ENCODE peak calls at places on chromosome X, in seven cellular contexts. K is CD8-positive, alpha-beta T cell; Y is upper lobe of right lung; C is breast epithelium; Z is AG04450; W is LNCaP clone FGC; Q is activated B cell treated with CpG ODN at 0.5 μM for 24 hours. U is an unnamed sample.

GRCh38 chrX:44314259-44314734 is 29.2 kb downstream of the EFHC2 start:
- DNase-seq in Y (no peak), Z (peak; percentile 0), W (no peak), K (no peak), Q (peak; percentile 13), C (no peak), U (no peak)

GRCh38 chrX:1205681-1206611 is 6.5 kb downstream of the CRLF2 start:
- DNase-seq in Q (no peak), Z (no peak), K (peak; percentile 52), Y (no peak), W (peak; percentile 93), C (no peak), U (peak; percentile 4)

GRCh38 chrX:46208225-46208854 is 336.9 kb downstream of the ZNF674 start:
- DNase-seq in C (no peak), W (no peak), Q (no peak), Z (no peak), Y (no peak), K (no peak), U (no peak)

GRCh38 chrX:19686876-19687275 is 171.6 kb upstream of the MAP3K15 start:
- DNase-seq in K (no peak), C (no peak), Y (no peak), Z (no peak), W (no peak), Q (no peak), U (no peak)

GRCh38 chrX:1673337-1673736 is 58.5 kb downstream of the ASMT start:
- DNase-seq in K (no peak), Y (peak; percentile 22), C (no peak), Z (no peak), Q (no peak), W (no peak), U (no peak)

GRCh38 chrX:124917011-124917410 is 402.7 kb upstream of the TEX13C start:
- DNase-seq in Y (no peak), W (no peak), Q (no peak), C (no peak), Z (no peak), K (no peak), U (no peak)

GRCh38 chrX:22192419-22193086 is 80.2 kb upstream of the CBLL2 start:
- DNase-seq in W (peak; percentile 13), Z (peak; percentile 8), Y (peak; percentile 70), Q (peak; percentile 20), C (peak; percentile 43), K (peak; percentile 65), U (no peak)

GRCh38 chrX:51024106-51024696 is 113.7 kb downstream of the BMP15 start:
- DNase-seq in Z (no peak), K (no peak), Q (no peak), W (no peak), C (no peak), Y (no peak), U (no peak)

GRCh38 chrX:32041181-32041580 is 969.3 kb upstream of the FTHL17 start:
- DNase-seq in C (no peak), Q (no peak), Z (no peak), K (no peak), W (no peak), Y (no peak), U (no peak)

GRCh38 chrX:71632923-71633657 is 14.8 kb upstream of the CXCR3 start:
- DNase-seq in Z (no peak), W (no peak), C (no peak), Y (no peak), Q (no peak), K (no peak), U (no peak)

GRCh38 chrX:13938053-13938765 is 91.5 kb downstream of the GEMIN8 start:
- DNase-seq in Z (no peak), C (peak; percentile 48), Q (peak; percentile 16), W (no peak), Y (peak; percentile 72), K (no peak), U (no peak)

GRCh38 chrX:119573840-119574393 is 446 bp upstream of the UBE2A start:
- DNase-seq in Q (no peak), Z (no peak), W (peak; percentile 3), C (no peak), Y (no peak), K (no peak), U (no peak)

GRCh38 chrX:2533424-2533823 is 32.6 kb upstream of the DHRSX start:
- DNase-seq in W (no peak), C (no peak), Q (no peak), Y (no peak), K (no peak), Z (no peak), U (no peak)

GRCh38 chrX:46381630-46382029 is 163.6 kb downstream of the ZNF674 start:
- DNase-seq in K (no peak), Z (no peak), Y (no peak), C (no peak), Q (no peak), W (no peak), U (no peak)

GRCh38 chrX:57453901-57454300 is 137.9 kb upstream of the ZXDB start:
- DNase-seq in W (peak; percentile 15), Z (no peak), Y (no peak), K (no peak), Q (no peak), C (no peak), U (no peak)

GRCh38 chrX:9339603-9340569 is 125.0 kb upstream of the TBL1X start:
- DNase-seq in Z (no peak), Y (no peak), Q (no peak), K (peak; percentile 57), C (peak; percentile 31), W (no peak), U (no peak)

GRCh38 chrX:123215397-123216089 is 31.5 kb downstream of the GRIA3 start:
- DNase-seq in K (no peak), W (no peak), C (no peak), Q (no peak), Y (no peak), Z (no peak), U (no peak)

GRCh38 chrX:110082156-110082555 is 79.2 kb downstream of the TMEM164 start:
- DNase-seq in C (no peak), K (no peak), W (peak; percentile 85), Q (no peak), Z (peak; percentile 58), Y (no peak), U (no peak)

GRCh38 chrX:20061869-20062254 is 54.8 kb downstream of the MAP7D2 start:
- DNase-seq in Z (no peak), W (no peak), C (no peak), Y (no peak), Q (no peak), K (no peak), U (no peak)

GRCh38 chrX:44748014-44748413 is 95.8 kb upstream of the DUSP21 start:
- DNase-seq in W (no peak), Y (no peak), Q (no peak), K (no peak), Z (no peak), C (no peak), U (no peak)

GRCh38 chrX:104913348-104913747 is 307.1 kb downstream of the TEX13A start:
- DNase-seq in K (no peak), C (no peak), Y (no peak), W (no peak), Z (no peak), Q (no peak), U (no peak)

GRCh38 chrX:28625223-28625622 is 38.0 kb downstream of the IL1RAPL1 start:
- DNase-seq in Q (no peak), K (no peak), W (no peak), Y (no peak), Z (no peak), C (no peak), U (no peak)

GRCh38 chrX:148601034-148601433 is 100.6 kb downstream of the AFF2 start:
- DNase-seq in Y (no peak), W (no peak), Z (no peak), Q (no peak), C (no peak), K (no peak), U (no peak)

GRCh38 chrX:70422886-70423336 is at the start of gene GDPD2:
- DNase-seq in Q (no peak), K (no peak), Z (no peak), C (no peak), W (no peak), Y (no peak), U (no peak)
- TF ChIP-seq CTCF in Q (no peak), K (no peak), Z (peak; percentile 27), C (no peak), W (peak; percentile 49), Y (no peak), U (no peak)

DNA sequence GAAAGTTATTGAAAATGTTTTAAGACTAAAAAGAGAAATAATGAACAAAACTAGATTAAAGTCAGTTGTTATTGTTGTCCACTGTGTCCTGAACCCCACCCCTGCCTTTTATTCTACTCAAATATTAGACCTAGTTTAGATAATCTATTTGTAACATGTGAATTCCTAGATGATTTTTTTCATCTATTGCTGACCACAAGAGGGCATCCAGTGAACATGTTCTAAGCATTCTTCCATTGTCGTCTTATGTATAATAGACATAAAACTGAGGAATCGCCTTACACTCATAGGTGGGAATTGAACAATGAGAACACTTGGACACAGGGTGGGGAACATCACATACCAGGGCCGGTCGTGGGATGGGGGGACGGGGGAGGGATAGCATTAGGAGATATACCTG is 36.4 kb upstream of the HPRT1 start:
- DNase-seq in W (peak; percentile 1), Z (no peak), Q (no peak), K (no peak), C (no peak), Y (no peak), U (peak; percentile 4)
- TF ChIP-seq CTCF in W (peak; percentile 37), Z (peak; percentile 45), Q (no peak), K (no peak), C (no peak), Y (no peak), U (peak; percentile 44)

GRCh38 chrX:103776586-103776985 is at the start of gene PLP1:
- DNase-seq in C (no peak), Y (no peak), Z (no peak), K (no peak), W (no peak), Q (no peak), U (no peak)

GRCh38 chrX:103773445-103773844 is 3.2 kb upstream of the PLP1 start:
- DNase-seq in Y (no peak), W (no peak), Z (no peak), Q (no peak), C (no peak), K (no peak), U (no peak)

GRCh38 chrX:103779156-103779555 is 2.5 kb downstream of the PLP1 start:
- DNase-seq in Q (no peak), K (no peak), Y (no peak), W (no peak), Z (no peak), C (no peak), U (no peak)

GRCh38 chrX:103774070-103774642 is 2.5 kb upstream of the PLP1 start:
- DNase-seq in W (peak; percentile 11), C (no peak), Q (no peak), Z (no peak), Y (no peak), K (no peak), U (no peak)
- TF ChIP-seq CTCF in W (peak; percentile 58), C (peak; percentile 37), Q (no peak), Z (peak; percentile 33), Y (peak; percentile 26), K (no peak), U (peak; percentile 35)

DNA sequence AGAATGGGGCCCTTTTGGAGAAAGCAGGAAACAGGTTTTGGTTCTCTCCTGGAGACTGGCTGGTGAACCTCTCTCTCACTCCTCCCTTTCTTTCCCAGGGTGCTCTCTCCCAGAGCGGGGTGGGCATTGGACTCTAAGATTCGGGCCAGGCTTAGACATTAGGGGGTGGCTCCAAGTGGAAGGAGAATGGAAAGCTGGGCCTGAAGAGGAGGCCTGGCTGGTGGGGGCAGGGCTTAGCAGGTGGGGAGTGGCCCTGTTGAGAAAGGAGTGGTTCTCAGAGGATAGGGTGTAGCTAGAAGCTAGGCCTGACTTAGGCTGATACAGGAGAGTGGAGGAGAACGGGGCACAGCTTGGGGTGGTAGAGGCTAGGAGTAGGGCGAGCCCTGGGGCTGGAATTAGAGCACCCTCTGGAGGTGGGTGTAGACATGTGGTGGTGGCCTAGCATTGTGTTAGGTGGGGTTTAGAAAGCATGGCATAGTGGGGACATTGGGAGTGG is 5.7 kb downstream of the PLP2 start:
- DNase-seq in K (no peak), Q (no peak), C (no peak), Z (no peak), Y (no peak), W (no peak), U (no peak)
- TF ChIP-seq CTCF in K (no peak), Q (no peak), C (no peak), Z (no peak), Y (no peak), W (no peak), U (no peak)

U was measured in AG09319.